ENCODE peak calls at places on chromosome 12, in seven cellular contexts. One of them, this sample, is unnamed.

GRCh38 chr12:131049569-131050339 is 96.0 kb downstream of the ADGRD1 start:
- DNase-seq in LoVo: no peak
- DNase-seq in heart left ventricle: peak
- DNase-seq in cerebellar cortex: no peak
- DNase-seq in NCI-H1105: no peak
- DNase-seq in EH: no peak
- DNase-seq in central memory CD8-positive, alpha-beta T cell: no peak
- DNase-seq in this sample: no peak

GRCh38 chr12:48818831-48819590 is 715 bp downstream of the CACNB3 start:
- DNase-seq in LoVo: no peak
- DNase-seq in EH: no peak
- DNase-seq in NCI-H1105: no peak
- DNase-seq in heart left ventricle: no peak
- DNase-seq in cerebellar cortex: peak
- DNase-seq in central memory CD8-positive, alpha-beta T cell: no peak
- DNase-seq in this sample: peak

GRCh38 chr12:81819991-81820633 is 61.0 kb upstream of the PPFIA2 start:
- DNase-seq in EH: no peak
- DNase-seq in LoVo: no peak
- DNase-seq in cerebellar cortex: no peak
- DNase-seq in central memory CD8-positive, alpha-beta T cell: no peak
- DNase-seq in NCI-H1105: no peak
- DNase-seq in heart left ventricle: no peak
- DNase-seq in this sample: no peak

GRCh38 chr12:87074801-87075200 is 818.6 kb upstream of the MGAT4C start:
- DNase-seq in LoVo: no peak
- DNase-seq in central memory CD8-positive, alpha-beta T cell: no peak
- DNase-seq in cerebellar cortex: no peak
- DNase-seq in NCI-H1105: no peak
- DNase-seq in heart left ventricle: no peak
- DNase-seq in EH: peak
- DNase-seq in this sample: no peak

GRCh38 chr12:121299662-121300061 is 3.2 kb upstream of the CAMKK2 start:
- DNase-seq in EH: no peak
- DNase-seq in central memory CD8-positive, alpha-beta T cell: no peak
- DNase-seq in heart left ventricle: no peak
- DNase-seq in cerebellar cortex: no peak
- DNase-seq in LoVo: no peak
- DNase-seq in NCI-H1105: no peak
- DNase-seq in this sample: no peak

GRCh38 chr12:52527121-52527800 is 7.1 kb upstream of the KRT5 start:
- DNase-seq in EH: no peak
- DNase-seq in NCI-H1105: no peak
- DNase-seq in LoVo: no peak
- DNase-seq in heart left ventricle: no peak
- DNase-seq in central memory CD8-positive, alpha-beta T cell: no peak
- DNase-seq in cerebellar cortex: no peak
- DNase-seq in this sample: no peak

GRCh38 chr12:131642101-131642540 is 68.8 kb upstream of the SFSWAP start:
- DNase-seq in cerebellar cortex: no peak
- DNase-seq in NCI-H1105: no peak
- DNase-seq in heart left ventricle: peak
- DNase-seq in EH: no peak
- DNase-seq in central memory CD8-positive, alpha-beta T cell: no peak
- DNase-seq in LoVo: no peak
- DNase-seq in this sample: no peak

GRCh38 chr12:91513354-91513753 is 330.7 kb upstream of the DCN start:
- DNase-seq in EH: no peak
- DNase-seq in NCI-H1105: no peak
- DNase-seq in cerebellar cortex: no peak
- DNase-seq in LoVo: no peak
- DNase-seq in central memory CD8-positive, alpha-beta T cell: no peak
- DNase-seq in heart left ventricle: no peak
- DNase-seq in this sample: no peak

GRCh38 chr12:42756841-42757661 is 167.5 kb upstream of the PRICKLE1 start:
- DNase-seq in LoVo: peak
- DNase-seq in NCI-H1105: no peak
- DNase-seq in central memory CD8-positive, alpha-beta T cell: no peak
- DNase-seq in cerebellar cortex: peak
- DNase-seq in EH: peak
- DNase-seq in heart left ventricle: no peak
- DNase-seq in this sample: no peak

GRCh38 chr12:95611676-95612309 is 60.5 kb upstream of the USP44 start:
- DNase-seq in heart left ventricle: no peak
- DNase-seq in LoVo: peak
- DNase-seq in EH: no peak
- DNase-seq in NCI-H1105: peak
- DNase-seq in cerebellar cortex: no peak
- DNase-seq in central memory CD8-positive, alpha-beta T cell: no peak
- DNase-seq in this sample: no peak

GRCh38 chr12:116282371-116283286 is 5.1 kb upstream of the MED13L start:
- DNase-seq in EH: peak
- DNase-seq in heart left ventricle: no peak
- DNase-seq in NCI-H1105: no peak
- DNase-seq in central memory CD8-positive, alpha-beta T cell: no peak
- DNase-seq in cerebellar cortex: no peak
- DNase-seq in LoVo: no peak
- DNase-seq in this sample: no peak

GRCh38 chr12:132651444-132652100 is 33.0 kb downstream of the P2RX2 start:
- DNase-seq in cerebellar cortex: no peak
- DNase-seq in LoVo: peak
- DNase-seq in EH: peak
- DNase-seq in NCI-H1105: no peak
- DNase-seq in heart left ventricle: no peak
- DNase-seq in central memory CD8-positive, alpha-beta T cell: no peak
- DNase-seq in this sample: no peak

GRCh38 chr12:7832059-7832696 is 40.5 kb downstream of the SLC2A14 start:
- DNase-seq in LoVo: peak
- DNase-seq in central memory CD8-positive, alpha-beta T cell: no peak
- DNase-seq in cerebellar cortex: peak
- DNase-seq in heart left ventricle: no peak
- DNase-seq in EH: peak
- DNase-seq in NCI-H1105: no peak
- DNase-seq in this sample: no peak

GRCh38 chr12:1796515-1797010 is 23.8 kb upstream of the LRTM2 start:
- DNase-seq in heart left ventricle: peak
- DNase-seq in LoVo: peak
- DNase-seq in NCI-H1105: no peak
- DNase-seq in EH: peak
- DNase-seq in central memory CD8-positive, alpha-beta T cell: no peak
- DNase-seq in cerebellar cortex: no peak
- DNase-seq in this sample: peak

GRCh38 chr12:4855121-4855924 is 54.4 kb upstream of the KCNA1 start:
- DNase-seq in central memory CD8-positive, alpha-beta T cell: no peak
- DNase-seq in cerebellar cortex: peak
- DNase-seq in heart left ventricle: no peak
- DNase-seq in NCI-H1105: peak
- DNase-seq in EH: peak
- DNase-seq in LoVo: peak
- DNase-seq in this sample: no peak

GRCh38 chr12:49632401-49632800 is 9.0 kb downstream of the PRPF40B start:
- DNase-seq in NCI-H1105: no peak
- DNase-seq in heart left ventricle: peak
- DNase-seq in cerebellar cortex: no peak
- DNase-seq in EH: no peak
- DNase-seq in LoVo: no peak
- DNase-seq in central memory CD8-positive, alpha-beta T cell: no peak
- DNase-seq in this sample: no peak

GRCh38 chr12:50786498-50787231 is 22.8 kb downstream of the ATF1 start:
- DNase-seq in cerebellar cortex: no peak
- DNase-seq in heart left ventricle: no peak
- DNase-seq in LoVo: peak
- DNase-seq in central memory CD8-positive, alpha-beta T cell: no peak
- DNase-seq in NCI-H1105: no peak
- DNase-seq in EH: peak
- DNase-seq in this sample: no peak

GRCh38 chr12:7344831-7345230 is 41.0 kb downstream of the ACSM4 start:
- DNase-seq in central memory CD8-positive, alpha-beta T cell: no peak
- DNase-seq in EH: no peak
- DNase-seq in cerebellar cortex: no peak
- DNase-seq in NCI-H1105: no peak
- DNase-seq in LoVo: no peak
- DNase-seq in heart left ventricle: no peak
- DNase-seq in this sample: no peak

GRCh38 chr12:80701388-80701787 is 6.0 kb upstream of the MYF6 start:
- DNase-seq in central memory CD8-positive, alpha-beta T cell: no peak
- DNase-seq in cerebellar cortex: no peak
- DNase-seq in heart left ventricle: no peak
- DNase-seq in NCI-H1105: no peak
- DNase-seq in LoVo: no peak
- DNase-seq in EH: peak
- DNase-seq in this sample: no peak

GRCh38 chr12:15982471-15982870 is 71.3 kb downstream of the DERA start:
- DNase-seq in EH: peak
- DNase-seq in NCI-H1105: no peak
- DNase-seq in heart left ventricle: no peak
- DNase-seq in central memory CD8-positive, alpha-beta T cell: no peak
- DNase-seq in LoVo: no peak
- DNase-seq in cerebellar cortex: peak
- DNase-seq in this sample: no peak

GRCh38 chr12:21677622-21678277 is 20.1 kb upstream of the LDHB start:
- DNase-seq in EH: no peak
- DNase-seq in central memory CD8-positive, alpha-beta T cell: no peak
- DNase-seq in cerebellar cortex: no peak
- DNase-seq in LoVo: no peak
- DNase-seq in heart left ventricle: no peak
- DNase-seq in NCI-H1105: no peak
- DNase-seq in this sample: no peak

GRCh38 chr12:65818454-65819382 is 5.6 kb upstream of the HMGA2 start:
- DNase-seq in heart left ventricle: no peak
- DNase-seq in LoVo: peak
- DNase-seq in cerebellar cortex: no peak
- DNase-seq in NCI-H1105: no peak
- DNase-seq in EH: peak
- DNase-seq in central memory CD8-positive, alpha-beta T cell: no peak
- DNase-seq in this sample: no peak

GRCh38 chr12:122981036-122981471 is 573 bp downstream of the ARL6IP4 start:
- DNase-seq in heart left ventricle: peak
- DNase-seq in NCI-H1105: no peak
- DNase-seq in cerebellar cortex: no peak
- DNase-seq in EH: peak
- DNase-seq in central memory CD8-positive, alpha-beta T cell: no peak
- DNase-seq in LoVo: no peak
- DNase-seq in this sample: peak

GRCh38 chr12:63308701-63309100 is 157.7 kb upstream of the AVPR1A start:
- DNase-seq in cerebellar cortex: no peak
- DNase-seq in LoVo: no peak
- DNase-seq in NCI-H1105: no peak
- DNase-seq in heart left ventricle: no peak
- DNase-seq in EH: peak
- DNase-seq in central memory CD8-positive, alpha-beta T cell: no peak
- DNase-seq in this sample: no peak